ENCODE peak calls at places on chromosomes 4 and X, in eight cellular contexts. N, R, C, H, Q, Y, X and T are unnamed samples.

GRCh38 chrX:107775734-107776511 is at the start of gene TSC22D3:
- DNase-seq in X (no peak), H (peak; percentile 64), R (peak; percentile 52), Q (peak; percentile 73), C (no peak), Y (peak; percentile 4), N (peak; percentile 29), T (no peak)

GRCh38 chr4:119725688-119726330 is 97.2 kb upstream of the PDE5A start:
- DNase-seq in Q (no peak), X (no peak), N (no peak), H (no peak), R (no peak), Y (no peak), C (peak; percentile 15), T (no peak)

GRCh38 chr4:41334182-41334581 is 77.5 kb downstream of the UCHL1 start:
- DNase-seq in Q (no peak), N (no peak), X (no peak), Y (no peak), H (no peak), C (no peak), R (no peak), T (no peak)

GRCh38 chrX:12379666-12380065 is 241.4 kb downstream of the FRMPD4 start:
- DNase-seq in H (no peak), N (no peak), C (no peak), X (no peak), Y (no peak), R (no peak), Q (no peak), T (no peak)

GRCh38 chr4:151099976-151100417 is 569 bp downstream of the RPS3A start:
- DNase-seq in R (no peak), H (no peak), C (no peak), N (no peak), Y (no peak), X (no peak), Q (peak; percentile 37), T (no peak)

GRCh38 chrX:68711845-68712244 is 64.4 kb downstream of the STARD8 start:
- DNase-seq in C (no peak), R (no peak), N (no peak), Q (no peak), H (no peak), Y (no peak), X (no peak), T (no peak)

GRCh38 chr4:117481742-117482141 is 396.4 kb upstream of the TRAM1L1 start:
- DNase-seq in N (no peak), Q (no peak), R (no peak), X (no peak), C (no peak), Y (no peak), H (no peak), T (no peak)

GRCh38 chrX:128975716-128976115 is 547.6 kb downstream of the SMARCA1 start:
- DNase-seq in C (peak; percentile 31), X (no peak), Y (peak; percentile 23), Q (peak; percentile 41), R (peak; percentile 7), H (peak; percentile 3), N (no peak), T (no peak)

GRCh38 chrX:16160729-16161128 is 6.6 kb upstream of the MAGEB17 start:
- DNase-seq in Y (peak; percentile 1), N (peak; percentile 66), R (no peak), X (no peak), C (no peak), H (peak; percentile 1), Q (no peak), T (no peak)

GRCh38 chr4:183157215-183157614 is 58.2 kb downstream of the WWC2 start:
- DNase-seq in Q (no peak), R (no peak), N (no peak), X (no peak), H (no peak), Y (no peak), C (no peak), T (no peak)

GRCh38 chr4:170007113-170007512 is 19.1 kb downstream of the MFAP3L start:
- DNase-seq in Q (no peak), H (no peak), R (peak; percentile 65), N (no peak), X (no peak), Y (no peak), C (no peak), T (no peak)

GRCh38 chr4:10684631-10685030 is at the start of gene CLNK:
- DNase-seq in H (no peak), X (peak; percentile 77), C (no peak), R (no peak), N (no peak), Y (no peak), Q (no peak), T (no peak)

GRCh38 chr4:6033381-6033780 is 15.2 kb upstream of the C4orf50 start:
- DNase-seq in C (no peak), Y (no peak), Q (no peak), H (no peak), N (no peak), R (no peak), X (no peak), T (no peak)

GRCh38 chr4:11628093-11628725 is 199.5 kb upstream of the HS3ST1 start:
- DNase-seq in N (peak; percentile 81), H (no peak), Y (no peak), Q (no peak), X (no peak), C (no peak), R (no peak), T (no peak)

GRCh38 chr4:71132486-71132885 is 139.0 kb downstream of the DCK start:
- DNase-seq in Q (no peak), N (no peak), Y (no peak), H (no peak), C (no peak), R (no peak), X (no peak), T (no peak)

GRCh38 chr4:54908744-54909143 is 216.7 kb downstream of the KDR start:
- DNase-seq in H (no peak), X (no peak), N (no peak), R (no peak), C (no peak), Y (no peak), Q (no peak), T (no peak)

GRCh38 chr4:183074288-183074990 is 24.6 kb upstream of the WWC2 start:
- DNase-seq in Y (peak; percentile 31), N (no peak), X (no peak), C (no peak), R (no peak), Q (no peak), H (no peak), T (no peak)

GRCh38 chrX:13487731-13488505 is 81.5 kb upstream of the EGFL6 start:
- DNase-seq in C (peak; percentile 19), R (peak; percentile 14), H (peak; percentile 81), Q (peak; percentile 48), Y (peak; percentile 10), N (peak; percentile 56), X (peak; percentile 72), T (peak; percentile 26)

GRCh38 chr4:7312691-7313090 is 120.4 kb downstream of the SORCS2 start:
- DNase-seq in C (no peak), N (no peak), Y (no peak), R (no peak), Q (no peak), H (no peak), X (no peak), T (no peak)

DNA sequence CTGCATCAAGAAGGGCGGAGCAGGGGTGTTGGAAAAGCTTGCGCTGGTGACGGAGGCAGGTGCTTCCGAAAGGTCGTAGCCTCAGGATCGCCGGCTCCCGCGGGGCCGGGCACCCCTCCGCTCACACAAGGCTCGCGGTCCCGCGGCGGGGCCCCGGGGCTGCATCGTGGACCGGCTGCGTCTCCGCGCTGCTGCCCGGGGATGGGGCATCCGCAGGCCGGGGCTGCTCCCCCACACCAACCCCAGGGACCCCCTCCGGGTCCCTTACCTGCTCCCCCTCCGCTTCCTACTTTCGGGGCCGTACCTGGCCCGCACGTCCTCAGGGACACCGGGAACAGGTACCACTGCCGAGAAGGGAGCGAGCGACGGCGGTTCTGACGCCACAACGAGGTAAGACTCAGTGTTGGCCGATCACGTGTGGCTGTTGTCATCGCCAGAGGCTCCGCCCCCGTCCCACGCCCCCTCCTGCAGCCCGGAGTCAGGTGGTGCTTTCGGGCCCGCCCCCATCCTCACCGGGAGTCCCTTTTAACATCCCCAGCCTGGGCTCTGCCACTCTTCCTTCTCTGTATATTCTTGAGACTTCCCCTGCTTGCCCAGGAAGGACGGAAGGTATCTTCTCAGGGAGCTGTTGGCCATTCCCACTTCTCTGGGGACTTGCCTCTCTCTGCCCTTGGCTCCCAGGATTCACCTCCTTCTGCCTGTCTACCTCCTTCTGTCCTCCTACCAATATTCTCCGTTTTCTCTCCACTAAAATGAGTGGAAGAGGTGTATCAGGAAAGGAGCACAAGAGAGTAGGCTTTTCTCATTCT is at the start of gene BEX2:
- DNase-seq in Y (no peak), R (peak; percentile 68), X (no peak), Q (peak; percentile 89), H (peak; percentile 25), C (peak; percentile 46), N (peak; percentile 40), T (no peak)
- TF ChIP-seq POLR2AphosphoS5 in Y (no peak), R (no peak), X (no peak), Q (peak; percentile 34), H (no peak), C (peak; percentile 96), N (peak; percentile 92), T (no peak)

GRCh38 chr4:61734409-61734808 is 534.3 kb downstream of the ADGRL3 start:
- DNase-seq in R (no peak), N (no peak), X (no peak), C (no peak), H (no peak), Y (no peak), Q (no peak), T (no peak)

GRCh38 chr4:61740950-61741638 is 541.0 kb downstream of the ADGRL3 start:
- DNase-seq in Y (no peak), H (no peak), X (no peak), Q (no peak), C (no peak), R (no peak), N (no peak), T (no peak)

DNA sequence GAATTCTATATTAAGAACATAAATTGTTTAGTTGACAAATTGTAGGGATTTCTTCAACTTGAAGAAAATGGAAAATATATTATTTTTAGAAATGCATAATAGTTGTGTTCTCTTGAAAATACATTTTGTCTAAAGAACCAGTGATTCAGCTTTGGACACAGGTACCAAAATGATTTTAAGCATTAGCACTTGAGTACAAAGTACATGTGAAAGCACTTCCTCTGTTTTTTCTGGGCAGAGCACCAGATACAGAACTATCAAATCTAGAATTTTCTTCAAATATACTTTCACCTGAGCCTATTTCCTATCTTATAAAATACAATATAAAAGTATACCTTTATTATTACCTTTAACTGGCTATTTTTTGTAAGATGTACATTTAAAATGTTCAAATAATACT is 539.8 kb downstream of the ADGRL3 start:
- DNase-seq in N (no peak), Y (no peak), Q (no peak), R (no peak), C (no peak), H (no peak), X (no peak), T (no peak)
- H3K9ac ChIP-seq in N (no peak overlapping the region), Y (no peak overlapping the region), Q (no peak overlapping the region), R (no peak overlapping the region), C (no peak overlapping the region), H (no peak overlapping the region), X (no peak overlapping the region), T (no peak overlapping the region)

GRCh38 chrX:118167361-118167760 is 50.8 kb upstream of the KLHL13 start:
- DNase-seq in H (no peak), N (no peak), Q (no peak), X (no peak), Y (no peak), R (no peak), C (no peak), T (no peak)
- TF ChIP-seq POLR2AphosphoS5 in H (no peak), N (no peak), Q (no peak), X (no peak), Y (no peak), R (no peak), C (no peak), T (no peak)

GRCh38 chr4:107991945-107992625 is 2.4 kb downstream of the HADH start:
- DNase-seq in Q (no peak), H (no peak), N (no peak), R (no peak), X (no peak), Y (no peak), C (no peak), T (no peak)
- H3K9ac ChIP-seq in Q (no peak overlapping the region), H (no peak overlapping the region), N (no peak overlapping the region), R (no peak overlapping the region), X (no peak overlapping the region), Y (no peak overlapping the region), C (no peak overlapping the region), T (peak overlapping the region; percentile 7)